ENCODE peak calls at places on chromosomes 13 and 19, in four cellular contexts. One of them, this sample, is unnamed.

GRCh38 chr13:79271616-79272015 is 134.4 kb downstream of the RBM26 start:
- DNase-seq in uterus: no peak
- DNase-seq in colonic mucosa: no peak
- DNase-seq in HepG2: no peak
- DNase-seq in this sample: no peak

GRCh38 chr19:16457195-16457953 is 14.4 kb downstream of the EPS15L1 start:
- DNase-seq in uterus: peak; percentile 42
- DNase-seq in HepG2: peak; percentile 24
- DNase-seq in colonic mucosa: no peak
- DNase-seq in this sample: peak; percentile 46

GRCh38 chr13:106176103-106176502 is 359.4 kb downstream of the EFNB2 start:
- DNase-seq in colonic mucosa: no peak
- DNase-seq in uterus: no peak
- DNase-seq in HepG2: no peak
- DNase-seq in this sample: peak; percentile 78

GRCh38 chr13:43401364-43401763 is 378.0 kb downstream of the DNAJC15 start:
- DNase-seq in colonic mucosa: no peak
- DNase-seq in HepG2: no peak
- DNase-seq in uterus: no peak
- DNase-seq in this sample: no peak

GRCh38 chr13:113216165-113217056 is 7.0 kb downstream of the CUL4A start:
- DNase-seq in colonic mucosa: peak; percentile 40
- DNase-seq in uterus: no peak
- DNase-seq in HepG2: peak; percentile 45
- DNase-seq in this sample: peak; percentile 62

GRCh38 chr19:55251296-55252081 is 7.3 kb downstream of the PPP6R1 start:
- DNase-seq in HepG2: no peak
- DNase-seq in uterus: no peak
- DNase-seq in colonic mucosa: peak; percentile 76
- DNase-seq in this sample: no peak

GRCh38 chr19:48819366-48819816 is 8.6 kb upstream of the BCAT2 start:
- DNase-seq in HepG2: no peak
- DNase-seq in uterus: peak; percentile 88
- DNase-seq in colonic mucosa: peak; percentile 94
- DNase-seq in this sample: peak; percentile 97

GRCh38 chr19:7650148-7650547 is 13.2 kb downstream of the STXBP2 start:
- DNase-seq in HepG2: no peak
- DNase-seq in uterus: no peak
- DNase-seq in colonic mucosa: no peak
- DNase-seq in this sample: no peak

GRCh38 chr19:34305221-34306058 is 51.1 kb downstream of the GARRE1 start:
- DNase-seq in colonic mucosa: no peak
- DNase-seq in HepG2: no peak
- DNase-seq in uterus: no peak
- DNase-seq in this sample: no peak

GRCh38 chr13:31703780-31704179 is 35.5 kb upstream of the RXFP2 start:
- DNase-seq in uterus: no peak
- DNase-seq in colonic mucosa: no peak
- DNase-seq in HepG2: no peak
- DNase-seq in this sample: no peak

GRCh38 chr19:35155441-35155840 is 906 bp downstream of the FXYD5 start:
- DNase-seq in colonic mucosa: no peak
- DNase-seq in HepG2: no peak
- DNase-seq in uterus: no peak
- DNase-seq in this sample: no peak

GRCh38 chr13:64078480-64078936 is 2662.9 kb upstream of the PCDH20 start:
- DNase-seq in HepG2: peak; percentile 1
- DNase-seq in uterus: no peak
- DNase-seq in colonic mucosa: no peak
- DNase-seq in this sample: no peak

GRCh38 chr13:93771229-93771628 is 544.6 kb downstream of the GPC6 start:
- DNase-seq in uterus: no peak
- DNase-seq in HepG2: no peak
- DNase-seq in colonic mucosa: no peak
- DNase-seq in this sample: no peak

GRCh38 chr19:35065574-35065973 is 24.1 kb downstream of the HPN start:
- DNase-seq in HepG2: no peak
- DNase-seq in colonic mucosa: no peak
- DNase-seq in uterus: no peak
- DNase-seq in this sample: no peak

GRCh38 chr13:111638233-111638632 is 317.8 kb downstream of the TEX29 start:
- DNase-seq in colonic mucosa: no peak
- DNase-seq in HepG2: no peak
- DNase-seq in uterus: no peak
- DNase-seq in this sample: no peak

GRCh38 chr19:57887195-57887941 is 1.5 kb downstream of the ZNF814 start:
- DNase-seq in uterus: no peak
- DNase-seq in HepG2: no peak
- DNase-seq in colonic mucosa: peak; percentile 50
- DNase-seq in this sample: no peak
- H3K4me3 ChIP-seq in uterus: no peak overlapping the region
- H3K4me3 ChIP-seq in HepG2: no peak overlapping the region
- H3K4me3 ChIP-seq in colonic mucosa: no peak overlapping the region
- H3K4me3 ChIP-seq in this sample: no peak overlapping the region

GRCh38 chr19:47280183-47280797 is 5.6 kb downstream of the INAFM1 start:
- DNase-seq in HepG2: peak; percentile 42
- DNase-seq in colonic mucosa: no peak
- DNase-seq in uterus: peak; percentile 36
- DNase-seq in this sample: peak; percentile 12
- TF ChIP-seq CTCF in HepG2: peak; percentile 68
- TF ChIP-seq CTCF in colonic mucosa: peak; percentile 23
- TF ChIP-seq CTCF in uterus: no peak
- TF ChIP-seq CTCF in this sample: peak; percentile 53

GRCh38 chr19:14166448-14166847 is 30.1 kb upstream of the ASF1B start:
- DNase-seq in HepG2: no peak
- DNase-seq in uterus: no peak
- DNase-seq in colonic mucosa: no peak
- DNase-seq in this sample: no peak

GRCh38 chr19:14167013-14167593 is 30.7 kb upstream of the ASF1B start:
- DNase-seq in HepG2: no peak
- DNase-seq in uterus: no peak
- DNase-seq in colonic mucosa: no peak
- DNase-seq in this sample: no peak

GRCh38 chr19:14168259-14168972 is 32.0 kb upstream of the ASF1B start:
- DNase-seq in uterus: no peak
- DNase-seq in HepG2: no peak
- DNase-seq in colonic mucosa: no peak
- DNase-seq in this sample: no peak

GRCh38 chr19:14168993-14169392 is 32.6 kb upstream of the ASF1B start:
- DNase-seq in uterus: no peak
- DNase-seq in colonic mucosa: no peak
- DNase-seq in HepG2: no peak
- DNase-seq in this sample: no peak

GRCh38 chr19:14167594-14168138 is 31.3 kb upstream of the ASF1B start:
- DNase-seq in HepG2: no peak
- DNase-seq in uterus: no peak
- DNase-seq in colonic mucosa: no peak
- DNase-seq in this sample: no peak
- H3K4me3 ChIP-seq in HepG2: no peak overlapping the region
- H3K4me3 ChIP-seq in uterus: no peak overlapping the region
- H3K4me3 ChIP-seq in colonic mucosa: no peak overlapping the region
- H3K4me3 ChIP-seq in this sample: no peak overlapping the region

DNA sequence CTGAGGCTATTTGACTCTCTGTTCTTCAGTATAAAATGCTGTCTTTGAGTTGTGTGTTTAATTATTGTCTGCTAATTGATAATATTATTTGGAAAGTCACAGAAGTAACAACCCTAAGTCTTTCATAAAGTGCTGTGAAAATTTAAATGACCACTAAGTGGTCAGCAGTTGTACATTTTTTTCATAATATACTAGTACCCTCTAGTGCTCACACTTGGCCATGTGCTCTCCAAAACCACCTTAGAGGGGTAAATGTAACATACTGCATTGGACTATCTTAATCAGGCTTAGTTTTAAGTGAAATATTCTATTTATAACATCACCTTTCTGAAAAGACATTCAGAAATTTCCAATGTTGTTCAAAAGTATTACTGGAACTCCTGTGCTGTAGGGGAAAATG is 745.3 kb downstream of the GPC5 start:
- DNase-seq in colonic mucosa: no peak
- DNase-seq in HepG2: no peak
- DNase-seq in uterus: no peak
- DNase-seq in this sample: no peak
- TF ChIP-seq CTCF in colonic mucosa: no peak
- TF ChIP-seq CTCF in HepG2: no peak
- TF ChIP-seq CTCF in uterus: no peak
- TF ChIP-seq CTCF in this sample: no peak

This sample was measured in AG10803.